ENCODE peak calls at places on chromosome 3, in six cellular contexts. One of them, this sample, is unnamed.

GRCh38 chr3:48215019-48215418 is 8.3 kb upstream of the CAMP start:
- DNase-seq in EH: no peak
- DNase-seq in LoVo: no peak
- DNase-seq in AG04449: no peak
- DNase-seq in stimulated activated CD8-positive, alpha-beta memory T cell treated with anti-CD3 and anti-CD28 coated beads, Interleukin-4, amount 100 ng/mL, for 48 hours: no peak
- DNase-seq in T-helper 1 cell: no peak
- DNase-seq in this sample: no peak

GRCh38 chr3:160885791-160886286 is 129.8 kb downstream of the PPM1L start:
- DNase-seq in EH: peak; percentile 57
- DNase-seq in LoVo: no peak
- DNase-seq in AG04449: no peak
- DNase-seq in stimulated activated CD8-positive, alpha-beta memory T cell treated with anti-CD3 and anti-CD28 coated beads, Interleukin-4, amount 100 ng/mL, for 48 hours: no peak
- DNase-seq in T-helper 1 cell: no peak
- DNase-seq in this sample: no peak

GRCh38 chr3:60841355-60841754 is 409.9 kb downstream of the FHIT start:
- DNase-seq in EH: peak; percentile 4
- DNase-seq in LoVo: no peak
- DNase-seq in AG04449: no peak
- DNase-seq in stimulated activated CD8-positive, alpha-beta memory T cell treated with anti-CD3 and anti-CD28 coated beads, Interleukin-4, amount 100 ng/mL, for 48 hours: no peak
- DNase-seq in T-helper 1 cell: no peak
- DNase-seq in this sample: no peak

GRCh38 chr3:108006077-108006675 is 84.7 kb downstream of the CD47 start:
- DNase-seq in EH: no peak
- DNase-seq in LoVo: peak; percentile 24
- DNase-seq in AG04449: no peak
- DNase-seq in stimulated activated CD8-positive, alpha-beta memory T cell treated with anti-CD3 and anti-CD28 coated beads, Interleukin-4, amount 100 ng/mL, for 48 hours: no peak
- DNase-seq in T-helper 1 cell: no peak
- DNase-seq in this sample: no peak

GRCh38 chr3:133717424-133717823 is 28.8 kb upstream of the TF start:
- DNase-seq in EH: no peak
- DNase-seq in LoVo: no peak
- DNase-seq in AG04449: no peak
- DNase-seq in stimulated activated CD8-positive, alpha-beta memory T cell treated with anti-CD3 and anti-CD28 coated beads, Interleukin-4, amount 100 ng/mL, for 48 hours: no peak
- DNase-seq in T-helper 1 cell: no peak
- DNase-seq in this sample: no peak

GRCh38 chr3:135918600-135918999 is 46.9 kb upstream of the PPP2R3A start:
- DNase-seq in EH: peak; percentile 61
- DNase-seq in LoVo: peak; percentile 11
- DNase-seq in AG04449: no peak
- DNase-seq in stimulated activated CD8-positive, alpha-beta memory T cell treated with anti-CD3 and anti-CD28 coated beads, Interleukin-4, amount 100 ng/mL, for 48 hours: no peak
- DNase-seq in T-helper 1 cell: no peak
- DNase-seq in this sample: no peak

GRCh38 chr3:153704115-153704514 is 417.1 kb upstream of the ARHGEF26 start:
- DNase-seq in EH: no peak
- DNase-seq in LoVo: peak; percentile 15
- DNase-seq in AG04449: no peak
- DNase-seq in stimulated activated CD8-positive, alpha-beta memory T cell treated with anti-CD3 and anti-CD28 coated beads, Interleukin-4, amount 100 ng/mL, for 48 hours: no peak
- DNase-seq in T-helper 1 cell: no peak
- DNase-seq in this sample: no peak

GRCh38 chr3:183340222-183340621 is 87.2 kb downstream of the B3GNT5 start:
- DNase-seq in EH: no peak
- DNase-seq in LoVo: no peak
- DNase-seq in AG04449: no peak
- DNase-seq in stimulated activated CD8-positive, alpha-beta memory T cell treated with anti-CD3 and anti-CD28 coated beads, Interleukin-4, amount 100 ng/mL, for 48 hours: no peak
- DNase-seq in T-helper 1 cell: no peak
- DNase-seq in this sample: no peak

GRCh38 chr3:52213005-52213404 is 12.4 kb downstream of the TLR9 start:
- DNase-seq in EH: no peak
- DNase-seq in LoVo: no peak
- DNase-seq in AG04449: no peak
- DNase-seq in stimulated activated CD8-positive, alpha-beta memory T cell treated with anti-CD3 and anti-CD28 coated beads, Interleukin-4, amount 100 ng/mL, for 48 hours: no peak
- DNase-seq in T-helper 1 cell: no peak
- DNase-seq in this sample: no peak

This sample was measured in effector memory CD4-positive, alpha-beta T cell.